ENCODE peak calls at places on chromosomes 16 and 17, in ten cellular contexts. K, O, W, V, Q, T, G, Z, S and L are unnamed samples.
A peak's percentile ranks its signal among the peaks of the same experiment; 100 is the strongest.

GRCh38 chr17:11485802-11486421 is 112.4 kb upstream of the DNAH9 start:
- DNase-seq in K (no peak), O (no peak), W (no peak), V (no peak), Q (no peak), T (no peak), G (no peak), Z (no peak), S (no peak), L (no peak)

GRCh38 chr16:87761020-87761506 is 4.7 kb downstream of the KLHDC4 start:
- DNase-seq in K (no peak), O (no peak), W (no peak), V (no peak), Q (no peak), T (no peak), G (no peak), Z (no peak), S (no peak), L (no peak)

GRCh38 chr17:64074704-64075484 is 54.5 kb upstream of the ICAM2 start:
- DNase-seq in K (peak; percentile 64), O (no peak), W (no peak), V (peak; percentile 68), Q (peak; percentile 79), T (no peak), G (no peak), Z (peak; percentile 77), S (no peak), L (peak; percentile 73)

GRCh38 chr16:47431960-47432359 is 28.9 kb downstream of the ITFG1 start:
- DNase-seq in K (no peak), O (no peak), W (no peak), V (no peak), Q (no peak), T (peak; percentile 35), G (no peak), Z (no peak), S (no peak), L (no peak)

GRCh38 chr16:56481468-56482112 is 30.2 kb downstream of the OGFOD1 start:
- DNase-seq in K (no peak), O (no peak), W (no peak), V (peak; percentile 7), Q (no peak), T (peak; percentile 33), G (no peak), Z (no peak), S (no peak), L (no peak)

GRCh38 chr17:47935961-47936360 is 5.4 kb upstream of the PNPO start:
- DNase-seq in K (peak; percentile 24), O (no peak), W (no peak), V (peak; percentile 94), Q (peak; percentile 80), T (peak; percentile 76), G (no peak), Z (peak; percentile 72), S (peak; percentile 96), L (peak; percentile 45)

GRCh38 chr17:82217530-82218204 is 5.0 kb upstream of the CCDC57 start:
- DNase-seq in K (peak; percentile 46), O (no peak), W (no peak), V (peak; percentile 97), Q (peak; percentile 95), T (peak; percentile 96), G (no peak), Z (peak; percentile 96), S (peak; percentile 95), L (peak; percentile 92)

GRCh38 chr16:30366511-30366910 is 3.8 kb downstream of the TBC1D10B start:
- DNase-seq in K (no peak), O (no peak), W (no peak), V (no peak), Q (no peak), T (no peak), G (no peak), Z (no peak), S (no peak), L (no peak)

GRCh38 chr16:4935231-4935855 is 1.6 kb downstream of the PPL start:
- DNase-seq in K (peak; percentile 15), O (no peak), W (no peak), V (peak; percentile 44), Q (peak; percentile 98), T (peak; percentile 51), G (no peak), Z (peak; percentile 94), S (peak; percentile 46), L (peak; percentile 93)

GRCh38 chr16:73448970-73449369 is 401.0 kb upstream of the ZFHX3 start:
- DNase-seq in K (no peak), O (no peak), W (no peak), V (no peak), Q (no peak), T (no peak), G (no peak), Z (no peak), S (no peak), L (no peak)

GRCh38 chr17:61218438-61218837 is 181.2 kb upstream of the TBX2 start:
- DNase-seq in K (peak; percentile 31), O (no peak), W (no peak), V (peak; percentile 75), Q (peak; percentile 69), T (peak; percentile 62), G (no peak), Z (peak; percentile 46), S (peak; percentile 68), L (peak; percentile 39)

GRCh38 chr17:66474258-66474657 is 171.8 kb downstream of the PRKCA start:
- DNase-seq in K (no peak), O (no peak), W (no peak), V (no peak), Q (no peak), T (no peak), G (no peak), Z (no peak), S (no peak), L (no peak)

GRCh38 chr16:36336-36984 is 16.9 kb downstream of the POLR3K start:
- DNase-seq in K (no peak), O (no peak), W (no peak), V (no peak), Q (no peak), T (no peak), G (no peak), Z (no peak), S (no peak), L (no peak)